ENCODE peak calls at places on chromosomes 6 and 20, in six cellular contexts. One of them, this sample, is unnamed.

GRCh38 chr6:44298864-44299263 is 14.3 kb downstream of the AARS2 start:
- DNase-seq in HCT116: no peak
- DNase-seq in adrenal gland: no peak
- DNase-seq in lower leg skin: no peak
- DNase-seq in breast epithelium: no peak
- DNase-seq in NB4: no peak
- DNase-seq in this sample: no peak

GRCh38 chr6:113623124-113623523 is 234.0 kb upstream of the MARCKS start:
- DNase-seq in HCT116: no peak
- DNase-seq in adrenal gland: no peak
- DNase-seq in lower leg skin: no peak
- DNase-seq in breast epithelium: no peak
- DNase-seq in NB4: no peak
- DNase-seq in this sample: no peak

GRCh38 chr6:148892247-148892646 is 145.4 kb downstream of the UST start:
- DNase-seq in HCT116: no peak
- DNase-seq in adrenal gland: no peak
- DNase-seq in lower leg skin: no peak
- DNase-seq in breast epithelium: no peak
- DNase-seq in NB4: no peak
- DNase-seq in this sample: no peak

GRCh38 chr6:92682999-92683398 is 736.4 kb downstream of the EPHA7 start:
- DNase-seq in HCT116: no peak
- DNase-seq in adrenal gland: no peak
- DNase-seq in lower leg skin: no peak
- DNase-seq in breast epithelium: no peak
- DNase-seq in NB4: no peak
- DNase-seq in this sample: no peak

GRCh38 chr20:61940976-61941720 is 124.5 kb downstream of the TAF4 start:
- DNase-seq in HCT116: no peak
- DNase-seq in adrenal gland: no peak
- DNase-seq in lower leg skin: no peak
- DNase-seq in breast epithelium: peak; percentile 48
- DNase-seq in NB4: no peak
- DNase-seq in this sample: no peak

GRCh38 chr20:52150440-52151258 is 40.9 kb downstream of the ZFP64 start:
- DNase-seq in HCT116: peak; percentile 33
- DNase-seq in adrenal gland: peak; percentile 47
- DNase-seq in lower leg skin: no peak
- DNase-seq in breast epithelium: no peak
- DNase-seq in NB4: peak; percentile 67
- DNase-seq in this sample: no peak

GRCh38 chr6:116159782-116160524 is 34.0 kb upstream of the COL10A1 start:
- DNase-seq in HCT116: no peak
- DNase-seq in adrenal gland: no peak
- DNase-seq in lower leg skin: no peak
- DNase-seq in breast epithelium: no peak
- DNase-seq in NB4: no peak
- DNase-seq in this sample: no peak

GRCh38 chr6:116087437-116088027 is 13.1 kb upstream of the NT5DC1 start:
- DNase-seq in HCT116: no peak
- DNase-seq in adrenal gland: no peak
- DNase-seq in lower leg skin: no peak
- DNase-seq in breast epithelium: no peak
- DNase-seq in NB4: no peak
- DNase-seq in this sample: no peak

GRCh38 chr6:148152244-148152643 is 190.4 kb upstream of the SASH1 start:
- DNase-seq in HCT116: no peak
- DNase-seq in adrenal gland: no peak
- DNase-seq in lower leg skin: no peak
- DNase-seq in breast epithelium: no peak
- DNase-seq in NB4: no peak
- DNase-seq in this sample: no peak

DNA sequence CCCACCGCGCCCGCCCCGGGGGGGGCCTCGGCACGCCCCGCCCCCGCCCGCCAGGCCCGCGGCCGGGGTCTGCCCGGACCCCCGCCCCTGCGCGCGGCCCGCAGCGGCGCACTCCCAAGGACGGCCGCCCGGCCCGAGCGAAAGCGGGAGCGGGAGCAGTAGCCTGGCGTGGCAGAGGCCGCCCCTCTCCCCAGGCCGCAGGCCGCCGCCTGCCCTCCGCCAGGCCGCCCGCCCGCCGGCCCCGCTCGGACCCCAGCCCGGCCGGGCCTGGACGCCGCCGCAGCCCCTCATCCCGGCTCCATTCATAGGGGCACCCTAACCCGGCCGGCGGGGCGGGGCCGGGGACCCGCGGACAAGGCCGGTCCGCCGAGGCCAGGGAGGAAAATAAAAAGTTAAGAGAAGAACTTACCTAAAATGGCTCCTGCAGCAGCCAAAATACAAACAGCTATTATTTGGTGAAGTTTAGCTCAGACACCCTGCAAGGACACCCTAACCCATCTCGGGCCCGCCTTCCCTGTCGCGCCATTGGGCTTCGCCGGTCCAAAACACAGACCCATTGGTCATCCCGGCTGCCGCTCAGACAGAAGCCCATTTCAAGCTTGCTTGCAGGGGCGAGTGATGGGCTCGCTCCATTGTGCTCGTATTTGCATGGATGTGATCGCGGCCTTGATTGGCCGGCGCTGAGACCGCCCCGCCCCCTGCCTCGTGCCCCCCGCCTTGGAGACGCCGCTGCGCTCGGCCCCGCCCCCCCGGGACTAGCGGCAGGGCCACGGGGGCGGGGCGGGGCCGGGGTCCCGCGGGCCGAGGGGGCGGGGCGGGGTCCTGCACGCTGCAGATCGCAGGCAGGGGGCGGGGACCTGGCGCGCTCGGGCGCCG is at the start of gene CHD6:
- DNase-seq in HCT116: peak; percentile 97
- DNase-seq in adrenal gland: peak; percentile 100
- DNase-seq in lower leg skin: peak; percentile 99
- DNase-seq in breast epithelium: peak; percentile 99
- DNase-seq in NB4: peak; percentile 100
- DNase-seq in this sample: peak; percentile 100
- TF ChIP-seq POLR2A in HCT116: no peak
- TF ChIP-seq POLR2A in adrenal gland: peak; percentile 82
- TF ChIP-seq POLR2A in lower leg skin: no peak
- TF ChIP-seq POLR2A in breast epithelium: no peak
- TF ChIP-seq POLR2A in NB4: peak; percentile 49
- TF ChIP-seq POLR2A in this sample: no peak

GRCh38 chr6:47479874-47480273 is 2.3 kb downstream of the CD2AP start:
- DNase-seq in HCT116: no peak
- DNase-seq in adrenal gland: no peak
- DNase-seq in lower leg skin: no peak
- DNase-seq in breast epithelium: no peak
- DNase-seq in NB4: no peak
- DNase-seq in this sample: no peak

GRCh38 chr6:47478233-47479155 is 905 bp downstream of the CD2AP start:
- DNase-seq in HCT116: no peak
- DNase-seq in adrenal gland: peak; percentile 14
- DNase-seq in lower leg skin: no peak
- DNase-seq in breast epithelium: no peak
- DNase-seq in NB4: no peak
- DNase-seq in this sample: no peak

GRCh38 chr6:47476794-47477496 is 644 bp upstream of the CD2AP start:
- DNase-seq in HCT116: no peak
- DNase-seq in adrenal gland: peak; percentile 8
- DNase-seq in lower leg skin: no peak
- DNase-seq in breast epithelium: no peak
- DNase-seq in NB4: no peak
- DNase-seq in this sample: no peak

GRCh38 chr6:47479156-47479541 is 1.6 kb downstream of the CD2AP start:
- DNase-seq in HCT116: no peak
- DNase-seq in adrenal gland: no peak
- DNase-seq in lower leg skin: no peak
- DNase-seq in breast epithelium: no peak
- DNase-seq in NB4: no peak
- DNase-seq in this sample: no peak

DNA sequence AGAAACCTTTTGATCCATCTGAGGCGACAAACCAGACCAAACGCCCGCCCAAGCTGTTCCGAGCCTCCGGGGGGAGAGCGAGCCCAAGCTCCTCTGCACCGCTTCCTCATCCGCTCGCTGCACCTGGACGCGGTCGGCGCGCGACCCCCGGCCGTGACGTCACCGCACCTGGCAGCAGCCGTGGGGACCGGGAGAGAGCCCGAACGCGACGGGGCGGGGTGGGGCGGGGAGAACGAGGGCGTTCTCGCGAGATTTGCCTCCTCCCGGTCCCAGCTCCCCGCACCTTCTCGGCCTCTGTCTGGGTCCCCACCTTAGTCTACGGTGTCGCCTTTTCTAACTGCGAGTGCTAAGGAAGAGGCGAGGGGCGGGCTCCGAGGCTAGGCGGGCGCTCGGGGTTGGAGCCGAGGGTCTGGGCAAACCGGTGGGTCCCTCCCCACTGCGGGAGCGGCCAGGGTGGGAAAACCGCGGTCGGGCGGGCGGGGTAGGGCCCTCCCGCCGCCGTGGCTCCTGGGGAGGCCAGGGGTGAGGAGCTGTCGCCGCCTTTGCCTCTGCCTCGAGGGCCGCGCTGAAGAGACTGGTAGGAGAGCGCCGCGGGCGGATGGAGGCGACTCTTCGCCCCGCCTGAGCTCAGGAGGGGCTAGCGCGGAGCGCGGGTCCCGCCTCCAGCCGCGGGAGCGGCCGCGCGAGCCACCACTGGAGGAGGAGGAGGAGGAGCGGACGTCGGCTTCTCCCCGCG is at the start of gene CD2AP:
- DNase-seq in HCT116: peak; percentile 80
- DNase-seq in adrenal gland: peak; percentile 88
- DNase-seq in lower leg skin: peak; percentile 81
- DNase-seq in breast epithelium: peak; percentile 89
- DNase-seq in NB4: peak; percentile 89
- DNase-seq in this sample: peak; percentile 96
- TF ChIP-seq POLR2A in HCT116: peak; percentile 76
- TF ChIP-seq POLR2A in adrenal gland: peak; percentile 75
- TF ChIP-seq POLR2A in lower leg skin: no peak
- TF ChIP-seq POLR2A in breast epithelium: peak; percentile 13
- TF ChIP-seq POLR2A in NB4: peak; percentile 43
- TF ChIP-seq POLR2A in this sample: no peak

DNA sequence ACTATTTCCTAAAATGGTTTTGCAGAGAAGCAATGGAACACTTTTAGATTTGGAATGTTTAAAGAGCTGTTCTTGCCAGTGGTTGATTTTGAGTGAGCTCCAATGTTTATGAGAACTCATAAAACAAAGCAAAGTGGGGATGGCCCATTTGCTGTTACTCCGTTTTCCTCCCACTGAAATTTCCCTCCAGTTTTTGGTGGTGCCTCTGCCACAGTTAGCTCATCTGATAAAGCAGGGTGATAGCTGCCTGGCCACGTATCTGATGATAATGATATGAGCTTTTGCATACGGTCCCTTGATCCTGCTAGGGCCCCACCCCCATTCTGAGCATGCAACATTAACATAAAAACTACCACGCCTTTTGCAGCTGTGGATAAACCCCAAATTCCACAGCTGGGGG is 10.4 kb downstream of the CD83 start:
- DNase-seq in HCT116: no peak
- DNase-seq in adrenal gland: no peak
- DNase-seq in lower leg skin: no peak
- DNase-seq in breast epithelium: no peak
- DNase-seq in NB4: no peak
- DNase-seq in this sample: no peak
- TF ChIP-seq POLR2A in HCT116: no peak
- TF ChIP-seq POLR2A in adrenal gland: no peak
- TF ChIP-seq POLR2A in lower leg skin: no peak
- TF ChIP-seq POLR2A in breast epithelium: no peak
- TF ChIP-seq POLR2A in NB4: no peak
- TF ChIP-seq POLR2A in this sample: no peak

DNA sequence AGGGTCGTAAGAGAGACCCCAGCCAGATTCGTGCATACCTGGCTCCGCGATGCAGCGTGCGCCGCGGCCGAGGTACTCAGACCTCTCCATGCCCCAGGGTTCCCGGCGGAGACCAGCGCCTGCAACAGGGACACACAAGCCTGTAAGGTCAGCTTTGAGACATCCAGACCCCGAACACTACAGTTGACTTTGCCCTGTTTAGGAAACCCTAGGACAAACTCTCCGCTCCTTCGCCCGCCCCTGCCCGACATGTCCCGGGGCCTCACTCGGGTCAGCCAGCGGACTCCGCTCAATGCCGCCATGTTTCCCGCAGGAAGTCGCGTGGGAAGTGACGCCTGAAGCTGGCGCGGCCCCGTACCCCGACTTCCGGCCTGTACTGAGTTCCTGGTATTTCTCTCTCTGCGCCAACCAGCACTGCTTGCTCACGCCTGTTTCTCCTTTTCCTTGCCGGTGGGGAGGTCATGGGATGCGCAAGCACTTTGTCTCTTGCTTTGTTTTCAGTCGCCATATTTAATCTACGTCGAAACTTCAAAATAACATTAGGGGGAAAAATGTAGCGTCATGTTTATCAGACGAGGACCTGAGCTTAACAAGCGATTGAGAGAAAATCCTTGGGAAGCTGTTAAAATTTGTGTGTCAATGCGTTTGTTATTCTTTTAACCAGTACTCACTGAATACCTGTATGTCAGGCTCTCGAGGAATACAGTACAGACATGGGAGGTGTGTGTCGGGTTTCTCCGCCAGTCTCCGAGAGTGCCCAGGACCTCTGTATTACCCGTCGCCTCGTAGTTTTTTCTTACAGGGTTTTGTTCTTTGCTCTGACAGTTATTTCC is at the start of gene IDH3B:
- DNase-seq in HCT116: peak; percentile 71
- DNase-seq in adrenal gland: peak; percentile 95
- DNase-seq in lower leg skin: peak; percentile 94
- DNase-seq in breast epithelium: peak; percentile 95
- DNase-seq in NB4: peak; percentile 97
- DNase-seq in this sample: peak; percentile 99
- TF ChIP-seq POLR2A in HCT116: peak; percentile 69
- TF ChIP-seq POLR2A in adrenal gland: peak; percentile 69
- TF ChIP-seq POLR2A in lower leg skin: no peak
- TF ChIP-seq POLR2A in breast epithelium: peak; percentile 82
- TF ChIP-seq POLR2A in NB4: peak; percentile 90
- TF ChIP-seq POLR2A in this sample: no peak

GRCh38 chr6:43171284-43172126 is 436 bp downstream of the SRF start:
- DNase-seq in HCT116: no peak
- DNase-seq in adrenal gland: peak; percentile 38
- DNase-seq in lower leg skin: no peak
- DNase-seq in breast epithelium: no peak
- DNase-seq in NB4: no peak
- DNase-seq in this sample: no peak
- TF ChIP-seq POLR2A in HCT116: peak; percentile 69
- TF ChIP-seq POLR2A in adrenal gland: peak; percentile 78
- TF ChIP-seq POLR2A in lower leg skin: no peak
- TF ChIP-seq POLR2A in breast epithelium: no peak
- TF ChIP-seq POLR2A in NB4: peak; percentile 12
- TF ChIP-seq POLR2A in this sample: peak; percentile 70

GRCh38 chr20:40686434-40686882 is 2.6 kb downstream of the MAFB start:
- DNase-seq in HCT116: no peak
- DNase-seq in adrenal gland: no peak
- DNase-seq in lower leg skin: no peak
- DNase-seq in breast epithelium: no peak
- DNase-seq in NB4: no peak
- DNase-seq in this sample: no peak
- TF ChIP-seq POLR2A in HCT116: no peak
- TF ChIP-seq POLR2A in adrenal gland: no peak
- TF ChIP-seq POLR2A in lower leg skin: no peak
- TF ChIP-seq POLR2A in breast epithelium: no peak
- TF ChIP-seq POLR2A in NB4: no peak
- TF ChIP-seq POLR2A in this sample: no peak

GRCh38 chr6:42028234-42029061 is 21.9 kb upstream of the TAF8 start:
- DNase-seq in HCT116: no peak
- DNase-seq in adrenal gland: peak; percentile 77
- DNase-seq in lower leg skin: no peak
- DNase-seq in breast epithelium: no peak
- DNase-seq in NB4: peak; percentile 87
- DNase-seq in this sample: no peak
- TF ChIP-seq POLR2A in HCT116: no peak
- TF ChIP-seq POLR2A in adrenal gland: peak; percentile 17
- TF ChIP-seq POLR2A in lower leg skin: no peak
- TF ChIP-seq POLR2A in breast epithelium: no peak
- TF ChIP-seq POLR2A in NB4: no peak
- TF ChIP-seq POLR2A in this sample: no peak

GRCh38 chr20:44180814-44181213 is 6.2 kb downstream of the JPH2 start:
- DNase-seq in HCT116: no peak
- DNase-seq in adrenal gland: no peak
- DNase-seq in lower leg skin: no peak
- DNase-seq in breast epithelium: no peak
- DNase-seq in NB4: no peak
- DNase-seq in this sample: no peak
- TF ChIP-seq POLR2A in HCT116: no peak
- TF ChIP-seq POLR2A in adrenal gland: no peak
- TF ChIP-seq POLR2A in lower leg skin: no peak
- TF ChIP-seq POLR2A in breast epithelium: no peak
- TF ChIP-seq POLR2A in NB4: no peak
- TF ChIP-seq POLR2A in this sample: no peak